ENCODE peak calls at places on chromosomes 12 and 14, in four cellular contexts. G is SK-N-SH, K is thoracic aorta, I is stomach. X is an unnamed sample.
A peak's percentile ranks its signal among the peaks of the same experiment; 100 is the strongest.

GRCh38 chr12:128801879-128802391 is 21.8 kb downstream of the SLC15A4 start:
- DNase-seq in K (no peak), G (no peak), I (no peak), X (no peak)

GRCh38 chr12:26786491-26787124 is 46.4 kb downstream of the ITPR2 start:
- DNase-seq in I (no peak), G (no peak), K (no peak), X (no peak)

GRCh38 chr12:3885179-3886094 is 12.2 kb upstream of the PARP11 start:
- DNase-seq in I (no peak), K (no peak), G (peak; percentile 30), X (peak; percentile 49)

GRCh38 chr12:29425722-29426121 is 44.8 kb upstream of the ERGIC2 start:
- DNase-seq in K (no peak), G (no peak), I (no peak), X (no peak)

GRCh38 chr12:46559311-46559710 is 186.7 kb upstream of the SLC38A2 start:
- DNase-seq in K (no peak), G (no peak), I (no peak), X (no peak)

GRCh38 chr12:77131977-77132490 is 66.7 kb upstream of the E2F7 start:
- DNase-seq in K (no peak), I (no peak), G (no peak), X (no peak)

GRCh38 chr14:39265741-39266588 is 32.2 kb downstream of the MIA2 start:
- DNase-seq in I (no peak), G (no peak), K (no peak), X (no peak)

GRCh38 chr12:6612247-6612646 is 5.1 kb upstream of the CHD4 start:
- DNase-seq in G (no peak), K (no peak), I (no peak), X (no peak)

DNA sequence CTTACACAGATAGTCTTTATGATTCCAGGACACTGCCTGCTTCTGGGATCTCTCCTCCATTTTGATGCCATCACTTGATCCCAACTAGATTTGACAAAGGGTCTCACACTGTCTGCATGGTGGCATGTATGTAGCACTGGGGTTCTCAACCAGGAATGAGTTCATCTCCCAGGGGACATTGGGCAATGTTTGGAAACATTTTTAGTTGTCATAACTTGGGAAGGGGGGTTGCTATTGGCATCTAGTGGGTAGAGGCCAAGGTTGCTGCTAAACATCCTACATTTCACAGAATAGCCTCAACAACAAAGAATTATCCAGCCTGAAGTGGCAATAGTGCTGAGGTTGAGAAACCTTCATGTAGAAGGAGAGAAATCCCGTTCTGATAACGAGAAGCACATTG is 376.2 kb downstream of the DPF3 start:
- DNase-seq in G (no peak), K (no peak), I (no peak), X (no peak)
- H3K4me3 ChIP-seq in G (no peak overlapping the region), K (no peak overlapping the region), I (no peak overlapping the region), X (no peak overlapping the region)

DNA sequence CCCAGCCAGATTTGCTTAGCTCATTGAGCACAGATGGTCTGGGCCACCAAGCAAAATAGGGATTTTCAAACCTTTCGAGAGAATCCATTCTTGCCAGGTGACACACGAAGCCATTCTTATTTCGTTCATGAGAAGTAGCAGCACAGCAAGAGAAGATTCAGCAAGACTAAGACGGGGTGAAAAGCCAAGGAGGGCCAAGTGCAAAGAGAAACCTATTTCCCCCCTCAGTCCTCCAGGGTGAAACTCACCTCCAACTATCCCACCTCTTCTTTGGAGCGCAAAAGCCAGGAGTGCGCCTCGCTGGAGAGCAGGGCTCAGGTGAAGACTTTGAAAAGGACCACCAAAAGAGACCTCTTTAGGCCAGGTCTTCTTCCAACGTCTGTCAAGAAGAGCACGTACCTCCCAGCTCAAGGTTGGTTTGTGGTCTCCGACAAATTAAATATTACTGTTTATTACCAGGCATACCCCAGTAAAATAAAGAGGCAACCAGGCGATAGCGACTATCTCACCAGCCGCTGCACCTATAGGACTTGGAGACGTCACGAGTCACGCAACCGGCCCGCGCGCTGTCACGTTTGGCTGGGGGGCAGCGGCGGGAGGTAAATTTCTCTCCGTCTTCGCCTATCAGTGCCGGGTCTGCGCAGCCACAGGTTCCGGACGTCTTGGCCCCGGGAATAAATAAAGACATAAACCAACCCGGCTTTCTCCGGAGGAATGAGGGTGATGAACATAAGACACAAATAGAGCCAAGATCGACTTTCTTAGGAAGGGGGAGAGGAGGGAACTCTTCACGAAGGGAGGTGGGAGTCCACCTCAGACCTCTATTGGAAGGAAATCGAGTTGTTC is 1.8 kb upstream of the TBX5 start:
- DNase-seq in G (no peak), I (no peak), K (no peak), X (peak; percentile 61)
- H3K27me3 ChIP-seq in G (peaks cover 98% of the 10 kb centered on the region), I (peaks cover 100% of the 10 kb centered on the region), K (peaks cover 29% of the 10 kb centered on the region), X (peaks cover 100% of the 10 kb centered on the region)

DNA sequence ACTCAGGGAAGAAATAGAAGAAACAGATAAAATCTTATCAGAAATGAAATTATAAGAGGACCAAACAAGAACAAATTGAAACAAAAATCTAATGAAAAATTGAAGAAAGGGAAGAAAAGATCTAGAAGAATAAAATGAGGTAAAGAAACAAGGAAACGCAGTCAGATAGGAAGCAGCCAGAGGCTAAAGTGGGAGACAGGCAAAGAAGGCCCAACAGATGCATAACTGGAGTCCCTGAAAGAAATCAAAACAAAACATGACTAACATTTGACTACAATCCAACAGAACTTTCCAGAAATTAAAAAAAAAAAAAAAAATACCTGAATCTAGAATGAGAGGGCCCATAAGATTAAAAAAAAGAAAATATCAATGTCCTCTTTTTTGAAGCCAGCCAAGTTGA is 65.6 kb downstream of the AMN start:
- DNase-seq in I (no peak), G (no peak), K (no peak), X (no peak)
- H3K36me3 ChIP-seq in I (peaks cover 97% of the 10 kb centered on the region), G (peaks cover 49% of the 10 kb centered on the region), K (peaks cover 48% of the 10 kb centered on the region), X (peaks cover 9% of the 10 kb centered on the region)

GRCh38 chr12:51911788-51912711 is 4.7 kb downstream of the ACVRL1 start:
- DNase-seq in G (peak; percentile 77), K (no peak), I (no peak), X (peak; percentile 70)
- H3K4me3 ChIP-seq in G (no peak overlapping the region), K (peak overlapping the region; percentile 37), I (no peak overlapping the region), X (no peak overlapping the region)

DNA sequence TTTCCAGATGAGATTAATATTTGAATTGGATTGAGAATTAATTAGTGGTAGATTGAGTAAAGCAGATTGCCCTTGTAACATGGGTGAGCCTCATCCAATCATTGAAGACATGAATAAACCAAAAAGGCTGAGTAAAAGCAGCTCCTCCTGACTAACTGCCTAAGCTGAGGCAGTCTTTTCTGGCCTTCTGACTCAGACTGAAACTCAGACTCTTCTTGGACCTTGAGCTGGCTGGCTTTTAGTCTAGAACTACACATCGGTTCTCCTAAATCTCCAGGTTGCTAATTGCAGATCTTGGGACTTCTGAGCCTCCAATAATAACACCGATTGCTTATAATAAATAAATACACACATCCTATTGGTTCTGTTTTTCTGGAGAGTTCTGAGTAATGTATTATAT is 24.0 kb downstream of the FKBP11 start:
- DNase-seq in G (no peak), K (no peak), I (no peak), X (no peak)
- H3K27me3 ChIP-seq in G (no peaks in the 10 kb centered on the region), K (no peaks in the 10 kb centered on the region), I (peaks cover 5% of the 10 kb centered on the region), X (no peaks in the 10 kb centered on the region)

GRCh38 chr12:66072566-66072965 is 58.0 kb downstream of the LLPH start:
- DNase-seq in I (no peak), K (no peak), G (no peak), X (no peak)

GRCh38 chr12:66071556-66071955 is 59.0 kb downstream of the LLPH start:
- DNase-seq in I (no peak), K (no peak), G (no peak), X (no peak)

GRCh38 chr12:66072135-66072534 is 58.4 kb downstream of the LLPH start:
- DNase-seq in K (no peak), G (no peak), I (no peak), X (no peak)

GRCh38 chr12:66066929-66067281 is 63.6 kb downstream of the LLPH start:
- DNase-seq in G (no peak), K (no peak), I (no peak), X (no peak)

GRCh38 chr12:66070378-66071120 is 60.0 kb downstream of the LLPH start:
- DNase-seq in I (no peak), G (no peak), K (no peak), X (no peak)
- H3K36me3 ChIP-seq in I (no peaks in the 10 kb centered on the region), G (no peaks in the 10 kb centered on the region), K (no peaks in the 10 kb centered on the region), X (no peaks in the 10 kb centered on the region)